ENCODE peak calls at places on chromosomes 16 and 17, in nine cellular contexts. V, E, Z, J, A, S, U, F and Y are unnamed samples.

GRCh38 chr17:41678907-41679739 is 9.6 kb upstream of the EIF1 start:
- DNase-seq in V (no peak), E (no peak), Z (peak), J (peak), A (peak), S (peak), U (peak), F (peak), Y (peak)

GRCh38 chr17:82528484-82529265 is 9.1 kb downstream of the FOXK2 start:
- DNase-seq in V (peak), E (no peak), Z (peak), J (peak), A (peak), S (peak), U (no peak), F (peak), Y (peak)

GRCh38 chr17:9935408-9935807 is 30.3 kb upstream of the RCVRN start:
- DNase-seq in V (no peak), E (no peak), Z (no peak), J (no peak), A (no peak), S (peak), U (no peak), F (no peak), Y (peak)

GRCh38 chr17:16938031-16938430 is 33.9 kb downstream of the TNFRSF13B start:
- DNase-seq in V (no peak), E (no peak), Z (no peak), J (no peak), A (no peak), S (no peak), U (no peak), F (no peak), Y (no peak)

GRCh38 chr16:66267287-66268137 is 99.0 kb upstream of the CDH5 start:
- DNase-seq in V (no peak), E (no peak), Z (no peak), J (no peak), A (no peak), S (peak), U (no peak), F (no peak), Y (no peak)

GRCh38 chr17:63349478-63350000 is 96.6 kb downstream of the CYB561 start:
- DNase-seq in V (no peak), E (no peak), Z (no peak), J (no peak), A (peak), S (peak), U (no peak), F (no peak), Y (no peak)

GRCh38 chr16:46715769-46716305 is 26.4 kb downstream of the ORC6 start:
- DNase-seq in V (no peak), E (no peak), Z (no peak), J (no peak), A (peak), S (peak), U (no peak), F (no peak), Y (peak)

GRCh38 chr17:78427140-78427539 is 48.7 kb downstream of the PGS1 start:
- DNase-seq in V (no peak), E (no peak), Z (no peak), J (no peak), A (no peak), S (no peak), U (no peak), F (no peak), Y (no peak)

GRCh38 chr16:11852092-11852809 is 909 bp upstream of the RSL1D1 start:
- DNase-seq in V (peak), E (no peak), Z (no peak), J (no peak), A (no peak), S (peak), U (no peak), F (no peak), Y (no peak)

GRCh38 chr17:8905256-8905778 is 37.8 kb upstream of the PIK3R6 start:
- DNase-seq in V (no peak), E (no peak), Z (peak), J (no peak), A (no peak), S (no peak), U (no peak), F (no peak), Y (no peak)

GRCh38 chr16:66254106-66254505 is 112.4 kb upstream of the CDH5 start:
- DNase-seq in V (no peak), E (no peak), Z (no peak), J (no peak), A (no peak), S (no peak), U (no peak), F (no peak), Y (peak)

GRCh38 chr17:64651889-64652288 is 10.2 kb downstream of the SMURF2 start:
- DNase-seq in V (no peak), E (no peak), Z (no peak), J (no peak), A (no peak), S (no peak), U (no peak), F (no peak), Y (no peak)

GRCh38 chr17:77526728-77527355 is 386.1 kb downstream of the SEC14L1 start:
- DNase-seq in V (no peak), E (no peak), Z (no peak), J (no peak), A (no peak), S (no peak), U (no peak), F (no peak), Y (no peak)

GRCh38 chr16:75603241-75603640 is 19.8 kb downstream of the ADAT1 start:
- DNase-seq in V (no peak), E (no peak), Z (no peak), J (no peak), A (no peak), S (no peak), U (no peak), F (no peak), Y (no peak)

GRCh38 chr16:28208824-28209223 is 2.9 kb downstream of the XPO6 start:
- DNase-seq in V (no peak), E (no peak), Z (no peak), J (no peak), A (no peak), S (no peak), U (no peak), F (no peak), Y (no peak)

GRCh38 chr16:9123871-9124270 is 32.4 kb downstream of the HAPSTR1 start:
- DNase-seq in V (peak), E (no peak), Z (peak), J (peak), A (no peak), S (no peak), U (no peak), F (peak), Y (peak)
- TF ChIP-seq CTCF in V (no peak), E (no peak), Z (no peak), J (no peak), A (no peak), S (no peak), U (no peak), F (no peak), Y (no peak)

GRCh38 chr17:7512824-7513540 is 28.8 kb downstream of the POLR2A start:
- DNase-seq in V (no peak), E (no peak), Z (no peak), J (no peak), A (no peak), S (no peak), U (no peak), F (no peak), Y (no peak)
- TF ChIP-seq CTCF in V (no peak), E (no peak), Z (no peak), J (no peak), A (no peak), S (no peak), U (no peak), F (no peak), Y (no peak)

DNA sequence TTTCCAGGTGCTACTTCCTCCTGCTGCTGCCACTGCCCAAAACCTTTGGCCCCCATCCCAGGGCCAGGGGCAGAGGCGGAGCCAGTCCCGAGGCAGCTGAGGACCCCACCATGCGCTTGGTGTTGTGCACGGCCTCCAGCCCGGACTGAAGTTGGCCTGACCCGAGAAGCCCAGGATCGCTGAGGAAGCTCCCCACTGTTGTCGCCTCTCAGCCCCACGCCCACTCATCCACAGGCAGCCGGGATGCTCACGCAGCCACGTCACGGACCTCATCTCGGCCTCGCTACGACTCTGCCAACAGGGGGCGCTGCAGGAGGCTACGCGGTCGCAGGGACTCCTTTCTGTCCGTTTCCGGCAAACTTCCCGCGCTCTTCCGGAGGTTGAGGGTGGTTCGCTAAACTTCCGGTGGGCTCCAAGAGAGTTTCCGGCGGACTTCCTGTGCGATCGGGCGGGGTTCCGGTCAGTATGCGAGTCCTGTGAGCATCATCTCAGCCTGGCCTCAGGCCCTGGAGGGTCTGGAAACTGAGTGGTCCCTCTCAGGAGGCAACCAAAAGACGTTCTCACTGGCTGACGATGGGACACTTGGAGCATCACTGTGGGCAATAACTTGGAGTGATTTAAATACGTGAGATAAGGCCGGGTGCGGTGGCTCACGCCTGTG is 12.4 kb downstream of the ZG16B start:
- DNase-seq in V (no peak), E (peak), Z (peak), J (no peak), A (peak), S (peak), U (peak), F (no peak), Y (peak)
- TF ChIP-seq CTCF in V (peak), E (peak), Z (peak), J (peak), A (peak), S (peak), U (peak), F (peak), Y (peak)

GRCh38 chr17:80926601-80927250 is 64.9 kb upstream of the CHMP6 start:
- DNase-seq in V (no peak), E (no peak), Z (no peak), J (no peak), A (no peak), S (no peak), U (no peak), F (no peak), Y (no peak)
- TF ChIP-seq CTCF in V (no peak), E (no peak), Z (no peak), J (no peak), A (no peak), S (no peak), U (no peak), F (no peak), Y (no peak)

GRCh38 chr16:21253470-21253869 is 20.0 kb downstream of the ANKS4B start:
- DNase-seq in V (no peak), E (no peak), Z (no peak), J (no peak), A (no peak), S (no peak), U (no peak), F (no peak), Y (no peak)
- TF ChIP-seq CTCF in V (no peak), E (no peak), Z (no peak), J (no peak), A (no peak), S (no peak), U (no peak), F (no peak), Y (no peak)

DNA sequence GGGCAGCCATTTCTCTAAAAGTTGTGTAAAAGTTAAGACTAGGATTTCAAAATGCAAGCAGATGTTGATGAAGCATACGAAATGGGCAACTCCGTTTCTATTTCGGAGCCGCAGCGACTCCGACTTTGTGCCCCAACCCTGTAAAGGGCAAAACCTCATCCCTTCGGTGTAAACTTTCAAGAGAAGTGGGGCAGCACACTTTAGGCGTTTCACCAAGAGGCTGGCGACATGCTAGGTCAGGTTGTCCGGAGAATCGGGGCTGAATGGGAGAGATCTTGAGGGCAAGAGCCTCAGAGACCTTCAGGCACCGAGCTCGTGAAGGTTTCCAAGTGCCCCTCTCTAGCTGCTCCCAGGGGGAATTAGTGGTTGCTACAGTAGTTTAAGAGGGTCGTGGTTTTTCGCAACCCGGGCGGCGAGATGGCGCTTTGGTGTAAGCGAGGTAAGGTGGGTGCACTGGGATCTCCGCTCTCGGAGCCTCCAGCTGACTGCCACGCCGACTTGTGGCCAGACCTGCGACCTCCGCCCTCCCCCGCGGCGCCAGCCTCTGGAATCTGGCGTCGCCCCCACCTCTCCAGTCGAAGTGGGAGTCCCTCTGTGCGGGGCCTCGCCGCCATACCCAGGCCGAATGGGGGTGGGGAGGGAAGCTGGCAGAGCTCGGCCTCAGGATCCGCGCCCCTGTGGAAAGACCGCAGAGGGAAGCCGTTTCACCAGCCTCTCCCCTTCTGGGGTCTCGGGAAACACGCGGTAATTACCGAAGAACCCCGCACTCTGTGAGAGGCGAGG is 979 bp upstream of the HEXIM2 start:
- DNase-seq in V (no peak), E (peak), Z (peak), J (peak), A (peak), S (peak), U (peak), F (peak), Y (peak)
- TF ChIP-seq CTCF in V (no peak), E (no peak), Z (no peak), J (peak), A (no peak), S (no peak), U (peak), F (no peak), Y (peak)

GRCh38 chr16:56352351-56353053 is 72.8 kb downstream of the AMFR start:
- DNase-seq in V (no peak), E (no peak), Z (peak), J (no peak), A (no peak), S (no peak), U (no peak), F (no peak), Y (no peak)

GRCh38 chr16:56351481-56351880 is 73.9 kb downstream of the AMFR start:
- DNase-seq in V (no peak), E (no peak), Z (peak), J (no peak), A (no peak), S (no peak), U (no peak), F (no peak), Y (no peak)

GRCh38 chr16:56354016-56354415 is 71.3 kb downstream of the AMFR start:
- DNase-seq in V (no peak), E (no peak), Z (no peak), J (no peak), A (no peak), S (no peak), U (no peak), F (no peak), Y (no peak)

GRCh38 chr16:56354746-56355145 is 70.6 kb downstream of the AMFR start:
- DNase-seq in V (no peak), E (no peak), Z (peak), J (no peak), A (no peak), S (no peak), U (no peak), F (no peak), Y (no peak)

DNA sequence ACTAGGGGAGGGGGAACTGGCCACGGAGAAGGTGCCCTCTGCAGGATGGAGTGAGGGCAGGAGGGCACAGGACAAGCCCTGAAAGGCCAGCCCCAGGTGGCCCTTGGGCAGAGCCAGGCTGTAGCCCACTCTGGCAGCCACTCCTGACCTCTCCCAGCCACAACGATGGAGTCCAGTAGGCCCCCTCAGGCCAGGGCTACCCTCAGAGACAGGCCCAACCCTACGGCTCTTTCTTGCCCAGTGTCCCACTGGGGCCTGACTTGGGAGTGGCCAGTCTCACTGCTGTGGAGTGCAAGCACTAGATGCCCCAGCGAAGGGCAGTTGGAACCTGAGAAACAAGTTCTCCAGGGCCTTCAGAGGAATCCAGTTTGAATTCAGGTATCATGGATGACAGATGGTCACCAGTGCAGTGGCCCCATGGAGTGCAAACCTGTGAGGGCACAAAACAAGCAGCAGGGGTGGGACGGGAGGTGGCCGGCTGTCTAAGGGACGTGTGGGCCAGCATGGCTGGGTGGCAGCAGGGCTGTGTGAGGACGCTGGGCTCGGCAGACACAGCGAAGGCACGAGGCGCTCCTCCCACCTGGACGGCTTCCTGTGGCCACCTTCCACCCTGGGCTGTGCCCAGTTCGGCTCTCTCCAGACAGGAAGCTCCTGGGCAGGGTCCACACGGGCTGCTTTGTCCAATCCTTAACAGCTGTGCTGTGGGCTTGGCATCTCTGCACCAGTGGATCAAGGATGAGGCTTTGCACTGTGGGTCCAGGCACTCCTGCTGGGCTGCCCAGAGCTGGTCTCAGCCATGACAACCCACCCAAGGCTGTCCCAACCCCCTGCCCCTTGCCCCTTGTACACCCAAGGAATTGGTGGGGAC is 72.1 kb downstream of the AMFR start:
- DNase-seq in V (no peak), E (no peak), Z (peak), J (no peak), A (no peak), S (no peak), U (no peak), F (peak), Y (no peak)
- TF ChIP-seq CTCF in V (no peak), E (no peak), Z (no peak), J (no peak), A (no peak), S (no peak), U (no peak), F (no peak), Y (no peak)

GRCh38 chr17:43024407-43025289 is at the start of gene RND2:
- DNase-seq in V (peak), E (peak), Z (peak), J (peak), A (peak), S (peak), U (peak), F (peak), Y (peak)
- TF ChIP-seq CTCF in V (peak), E (peak), Z (peak), J (peak), A (peak), S (peak), U (peak), F (peak), Y (peak)

DNA sequence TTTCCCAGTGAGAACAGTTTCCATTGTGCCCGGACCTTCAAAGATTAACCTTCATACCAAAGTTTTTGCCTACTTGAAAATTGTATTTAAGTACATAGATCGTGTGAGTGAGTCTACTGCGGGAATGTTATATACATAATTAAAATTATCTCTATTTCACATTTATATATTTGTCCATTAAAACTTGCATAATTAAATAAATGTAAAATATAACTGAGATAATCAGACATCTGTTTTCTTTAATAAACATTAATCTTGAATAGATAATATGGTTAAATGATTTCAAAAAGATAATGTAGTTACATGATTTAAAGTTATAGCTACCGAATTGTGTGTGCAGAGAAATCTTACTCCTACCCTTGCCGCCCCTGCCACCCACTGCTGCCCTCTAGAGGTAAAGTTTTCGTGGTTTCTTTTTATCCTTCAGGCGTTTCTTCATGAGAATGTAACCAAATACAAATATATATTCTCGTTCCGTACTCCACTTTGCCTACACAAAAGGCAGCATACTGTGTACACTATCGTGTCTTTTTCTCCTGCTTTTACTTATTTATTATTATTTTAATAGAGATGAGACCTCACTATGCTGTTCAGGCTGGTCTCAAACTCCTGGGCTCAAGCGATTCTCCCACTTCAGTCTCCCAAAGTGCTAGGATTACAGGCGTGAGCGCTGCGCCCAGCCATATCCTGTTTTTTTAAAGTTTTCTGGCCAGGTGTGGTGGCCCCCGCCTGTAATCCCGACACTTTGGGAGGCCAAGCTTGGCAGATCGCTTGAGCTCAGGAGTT is 35.6 kb downstream of the RPA1 start:
- DNase-seq in V (peak), E (peak), Z (no peak), J (peak), A (peak), S (peak), U (peak), F (peak), Y (no peak)
- TF ChIP-seq CTCF in V (peak), E (peak), Z (peak), J (peak), A (peak), S (peak), U (peak), F (peak), Y (peak)